ENCODE peak calls at places on chromosomes 5 and 9, in seven cellular contexts. One of them, this sample, is unnamed.
A peak's percentile ranks its signal among the peaks of the same experiment; 100 is the strongest.

GRCh38 chr5:30809907-30810306 is 383.6 kb upstream of the CDH6 start:
- DNase-seq in naive thymus-derived CD4-positive, alpha-beta T cell: no peak
- DNase-seq in brain microvascular endothelial cell: no peak
- DNase-seq in body of pancreas: no peak
- DNase-seq in CD8-positive, alpha-beta T cell: no peak
- DNase-seq in pancreas: no peak
- DNase-seq in caudate nucleus: no peak
- DNase-seq in this sample: no peak

GRCh38 chr9:126420643-126421564 is 94.3 kb downstream of the MVB12B start:
- DNase-seq in naive thymus-derived CD4-positive, alpha-beta T cell: no peak
- DNase-seq in brain microvascular endothelial cell: peak; percentile 12
- DNase-seq in body of pancreas: no peak
- DNase-seq in CD8-positive, alpha-beta T cell: no peak
- DNase-seq in pancreas: no peak
- DNase-seq in caudate nucleus: no peak
- DNase-seq in this sample: no peak

GRCh38 chr9:22976454-22976853 is 529.8 kb downstream of the DMRTA1 start:
- DNase-seq in naive thymus-derived CD4-positive, alpha-beta T cell: no peak
- DNase-seq in brain microvascular endothelial cell: no peak
- DNase-seq in body of pancreas: no peak
- DNase-seq in CD8-positive, alpha-beta T cell: no peak
- DNase-seq in pancreas: no peak
- DNase-seq in caudate nucleus: no peak
- DNase-seq in this sample: no peak

GRCh38 chr9:85723220-85723619 is 18.5 kb downstream of the AGTPBP1 start:
- DNase-seq in naive thymus-derived CD4-positive, alpha-beta T cell: peak; percentile 81
- DNase-seq in brain microvascular endothelial cell: no peak
- DNase-seq in body of pancreas: no peak
- DNase-seq in CD8-positive, alpha-beta T cell: peak; percentile 59
- DNase-seq in pancreas: no peak
- DNase-seq in caudate nucleus: no peak
- DNase-seq in this sample: no peak

GRCh38 chr9:2743937-2744529 is 26.7 kb downstream of the KCNV2 start:
- DNase-seq in naive thymus-derived CD4-positive, alpha-beta T cell: no peak
- DNase-seq in brain microvascular endothelial cell: no peak
- DNase-seq in body of pancreas: no peak
- DNase-seq in CD8-positive, alpha-beta T cell: no peak
- DNase-seq in pancreas: no peak
- DNase-seq in caudate nucleus: no peak
- DNase-seq in this sample: no peak

GRCh38 chr5:41751867-41752266 is 118.4 kb downstream of the OXCT1 start:
- DNase-seq in naive thymus-derived CD4-positive, alpha-beta T cell: no peak
- DNase-seq in brain microvascular endothelial cell: no peak
- DNase-seq in body of pancreas: no peak
- DNase-seq in CD8-positive, alpha-beta T cell: no peak
- DNase-seq in pancreas: no peak
- DNase-seq in caudate nucleus: no peak
- DNase-seq in this sample: no peak

GRCh38 chr5:129971684-129972083 is 67.4 kb downstream of the CHSY3 start:
- DNase-seq in naive thymus-derived CD4-positive, alpha-beta T cell: no peak
- DNase-seq in brain microvascular endothelial cell: no peak
- DNase-seq in body of pancreas: no peak
- DNase-seq in CD8-positive, alpha-beta T cell: no peak
- DNase-seq in pancreas: no peak
- DNase-seq in caudate nucleus: no peak
- DNase-seq in this sample: no peak

GRCh38 chr5:130213607-130214006 is 309.3 kb downstream of the CHSY3 start:
- DNase-seq in naive thymus-derived CD4-positive, alpha-beta T cell: no peak
- DNase-seq in brain microvascular endothelial cell: no peak
- DNase-seq in body of pancreas: no peak
- DNase-seq in CD8-positive, alpha-beta T cell: no peak
- DNase-seq in pancreas: no peak
- DNase-seq in caudate nucleus: no peak
- DNase-seq in this sample: no peak

GRCh38 chr5:34959323-34959722 is 30.0 kb downstream of the DNAJC21 start:
- DNase-seq in naive thymus-derived CD4-positive, alpha-beta T cell: no peak
- DNase-seq in brain microvascular endothelial cell: peak; percentile 42
- DNase-seq in body of pancreas: no peak
- DNase-seq in CD8-positive, alpha-beta T cell: no peak
- DNase-seq in pancreas: no peak
- DNase-seq in caudate nucleus: no peak
- DNase-seq in this sample: no peak

GRCh38 chr9:35488566-35489312 is 1.2 kb upstream of the RUSC2 start:
- DNase-seq in naive thymus-derived CD4-positive, alpha-beta T cell: no peak
- DNase-seq in brain microvascular endothelial cell: no peak
- DNase-seq in body of pancreas: peak; percentile 49
- DNase-seq in CD8-positive, alpha-beta T cell: no peak
- DNase-seq in pancreas: peak; percentile 37
- DNase-seq in caudate nucleus: no peak
- DNase-seq in this sample: no peak

GRCh38 chr9:94922691-94923107 is 196.2 kb downstream of the AOPEP start:
- DNase-seq in naive thymus-derived CD4-positive, alpha-beta T cell: no peak
- DNase-seq in brain microvascular endothelial cell: no peak
- DNase-seq in body of pancreas: no peak
- DNase-seq in CD8-positive, alpha-beta T cell: no peak
- DNase-seq in pancreas: no peak
- DNase-seq in caudate nucleus: no peak
- DNase-seq in this sample: peak; percentile 86

GRCh38 chr5:133285583-133286021 is 233.8 kb downstream of the HSPA4 start:
- DNase-seq in naive thymus-derived CD4-positive, alpha-beta T cell: no peak
- DNase-seq in brain microvascular endothelial cell: no peak
- DNase-seq in body of pancreas: peak; percentile 30
- DNase-seq in CD8-positive, alpha-beta T cell: no peak
- DNase-seq in pancreas: peak; percentile 66
- DNase-seq in caudate nucleus: no peak
- DNase-seq in this sample: no peak

GRCh38 chr9:22049411-22049810 is 40.3 kb upstream of the CDKN2B start:
- DNase-seq in naive thymus-derived CD4-positive, alpha-beta T cell: no peak
- DNase-seq in brain microvascular endothelial cell: peak; percentile 13
- DNase-seq in body of pancreas: no peak
- DNase-seq in CD8-positive, alpha-beta T cell: no peak
- DNase-seq in pancreas: no peak
- DNase-seq in caudate nucleus: no peak
- DNase-seq in this sample: no peak

GRCh38 chr9:33350310-33350709 is 52.1 kb downstream of the AQP7 start:
- DNase-seq in naive thymus-derived CD4-positive, alpha-beta T cell: no peak
- DNase-seq in brain microvascular endothelial cell: peak; percentile 16
- DNase-seq in body of pancreas: no peak
- DNase-seq in CD8-positive, alpha-beta T cell: no peak
- DNase-seq in pancreas: no peak
- DNase-seq in caudate nucleus: no peak
- DNase-seq in this sample: no peak
- H3K27ac ChIP-seq in naive thymus-derived CD4-positive, alpha-beta T cell: no peak overlapping the region
- H3K27ac ChIP-seq in brain microvascular endothelial cell: peak overlapping the region; percentile 13
- H3K27ac ChIP-seq in body of pancreas: no peak overlapping the region
- H3K27ac ChIP-seq in CD8-positive, alpha-beta T cell: no peak overlapping the region
- H3K27ac ChIP-seq in pancreas: no peak overlapping the region
- H3K27ac ChIP-seq in caudate nucleus: no peak overlapping the region
- H3K27ac ChIP-seq in this sample: peak overlapping the region; percentile 88

DNA sequence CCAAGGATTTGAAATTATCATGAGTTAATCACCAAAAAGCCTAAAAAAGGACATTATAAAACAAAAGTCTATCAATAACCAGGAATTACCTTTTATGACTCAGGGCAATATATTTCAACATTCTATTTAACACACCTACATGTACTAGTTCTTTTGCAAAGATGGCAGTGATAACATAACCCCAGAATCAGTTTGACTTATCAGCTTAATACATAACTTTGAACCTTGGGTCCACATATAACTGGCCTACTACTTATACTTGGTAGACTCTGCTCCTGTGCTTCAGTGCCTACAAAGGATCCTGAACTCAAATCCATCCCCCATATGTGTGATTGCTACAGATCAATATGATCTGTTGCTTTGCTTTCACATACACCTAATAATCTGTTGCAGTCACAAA is 25.7 kb downstream of the DEPDC1B start:
- DNase-seq in naive thymus-derived CD4-positive, alpha-beta T cell: no peak
- DNase-seq in brain microvascular endothelial cell: no peak
- DNase-seq in body of pancreas: no peak
- DNase-seq in CD8-positive, alpha-beta T cell: no peak
- DNase-seq in pancreas: no peak
- DNase-seq in caudate nucleus: no peak
- DNase-seq in this sample: no peak
- H3K27ac ChIP-seq in naive thymus-derived CD4-positive, alpha-beta T cell: no peak overlapping the region
- H3K27ac ChIP-seq in brain microvascular endothelial cell: no peak overlapping the region
- H3K27ac ChIP-seq in body of pancreas: no peak overlapping the region
- H3K27ac ChIP-seq in CD8-positive, alpha-beta T cell: no peak overlapping the region
- H3K27ac ChIP-seq in pancreas: peak overlapping the region; percentile 16
- H3K27ac ChIP-seq in caudate nucleus: no peak overlapping the region
- H3K27ac ChIP-seq in this sample: no peak overlapping the region

GRCh38 chr9:92650296-92650695 is 19.6 kb downstream of the IPPK start:
- DNase-seq in naive thymus-derived CD4-positive, alpha-beta T cell: no peak
- DNase-seq in brain microvascular endothelial cell: no peak
- DNase-seq in body of pancreas: no peak
- DNase-seq in CD8-positive, alpha-beta T cell: no peak
- DNase-seq in pancreas: no peak
- DNase-seq in caudate nucleus: no peak
- DNase-seq in this sample: no peak
- H3K27ac ChIP-seq in naive thymus-derived CD4-positive, alpha-beta T cell: no peak overlapping the region
- H3K27ac ChIP-seq in brain microvascular endothelial cell: peak overlapping the region; percentile 26
- H3K27ac ChIP-seq in body of pancreas: no peak overlapping the region
- H3K27ac ChIP-seq in CD8-positive, alpha-beta T cell: no peak overlapping the region
- H3K27ac ChIP-seq in pancreas: no peak overlapping the region
- H3K27ac ChIP-seq in caudate nucleus: no peak overlapping the region
- H3K27ac ChIP-seq in this sample: peak overlapping the region; percentile 73

GRCh38 chr9:100865111-100865510 is 163.4 kb upstream of the PLPPR1 start:
- DNase-seq in naive thymus-derived CD4-positive, alpha-beta T cell: no peak
- DNase-seq in brain microvascular endothelial cell: no peak
- DNase-seq in body of pancreas: no peak
- DNase-seq in CD8-positive, alpha-beta T cell: no peak
- DNase-seq in pancreas: no peak
- DNase-seq in caudate nucleus: no peak
- DNase-seq in this sample: no peak
- H3K27ac ChIP-seq in naive thymus-derived CD4-positive, alpha-beta T cell: no peak overlapping the region
- H3K27ac ChIP-seq in brain microvascular endothelial cell: no peak overlapping the region
- H3K27ac ChIP-seq in body of pancreas: no peak overlapping the region
- H3K27ac ChIP-seq in CD8-positive, alpha-beta T cell: no peak overlapping the region
- H3K27ac ChIP-seq in pancreas: no peak overlapping the region
- H3K27ac ChIP-seq in caudate nucleus: no peak overlapping the region
- H3K27ac ChIP-seq in this sample: no peak overlapping the region

DNA sequence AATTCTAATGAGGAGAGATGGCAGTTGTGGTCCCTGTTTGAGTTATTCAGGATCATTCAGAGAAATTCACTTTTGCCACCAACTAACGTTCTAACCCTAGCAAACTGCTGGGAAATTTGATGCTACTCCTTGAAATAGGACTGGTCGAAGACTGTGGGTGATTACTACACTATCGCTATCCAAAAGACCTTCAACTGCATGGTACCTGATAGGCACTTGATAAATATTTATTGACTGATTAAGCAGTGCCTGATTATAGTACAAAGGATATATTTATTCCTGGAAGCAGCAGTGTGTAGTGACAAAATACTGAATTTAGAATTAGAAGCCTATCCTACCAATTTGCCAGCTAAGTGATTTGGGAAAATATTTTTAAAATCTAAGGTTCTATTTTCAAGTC is 14.1 kb upstream of the MAP3K1 start:
- DNase-seq in naive thymus-derived CD4-positive, alpha-beta T cell: no peak
- DNase-seq in brain microvascular endothelial cell: no peak
- DNase-seq in body of pancreas: no peak
- DNase-seq in CD8-positive, alpha-beta T cell: no peak
- DNase-seq in pancreas: no peak
- DNase-seq in caudate nucleus: no peak
- DNase-seq in this sample: no peak
- H3K27ac ChIP-seq in naive thymus-derived CD4-positive, alpha-beta T cell: no peak overlapping the region
- H3K27ac ChIP-seq in brain microvascular endothelial cell: no peak overlapping the region
- H3K27ac ChIP-seq in body of pancreas: no peak overlapping the region
- H3K27ac ChIP-seq in CD8-positive, alpha-beta T cell: no peak overlapping the region
- H3K27ac ChIP-seq in pancreas: no peak overlapping the region
- H3K27ac ChIP-seq in caudate nucleus: no peak overlapping the region
- H3K27ac ChIP-seq in this sample: no peak overlapping the region

GRCh38 chr5:96155156-96155555 is 193.5 kb upstream of the ELL2 start:
- DNase-seq in naive thymus-derived CD4-positive, alpha-beta T cell: no peak
- DNase-seq in brain microvascular endothelial cell: no peak
- DNase-seq in body of pancreas: no peak
- DNase-seq in CD8-positive, alpha-beta T cell: no peak
- DNase-seq in pancreas: no peak
- DNase-seq in caudate nucleus: no peak
- DNase-seq in this sample: no peak

GRCh38 chr5:96157841-96158291 is 196.2 kb upstream of the ELL2 start:
- DNase-seq in naive thymus-derived CD4-positive, alpha-beta T cell: no peak
- DNase-seq in brain microvascular endothelial cell: no peak
- DNase-seq in body of pancreas: no peak
- DNase-seq in CD8-positive, alpha-beta T cell: no peak
- DNase-seq in pancreas: no peak
- DNase-seq in caudate nucleus: no peak
- DNase-seq in this sample: no peak

GRCh38 chr5:96159076-96159475 is 197.4 kb upstream of the ELL2 start:
- DNase-seq in naive thymus-derived CD4-positive, alpha-beta T cell: no peak
- DNase-seq in brain microvascular endothelial cell: no peak
- DNase-seq in body of pancreas: no peak
- DNase-seq in CD8-positive, alpha-beta T cell: no peak
- DNase-seq in pancreas: no peak
- DNase-seq in caudate nucleus: no peak
- DNase-seq in this sample: no peak

GRCh38 chr5:96151891-96152290 is 190.2 kb upstream of the ELL2 start:
- DNase-seq in naive thymus-derived CD4-positive, alpha-beta T cell: no peak
- DNase-seq in brain microvascular endothelial cell: no peak
- DNase-seq in body of pancreas: no peak
- DNase-seq in CD8-positive, alpha-beta T cell: no peak
- DNase-seq in pancreas: no peak
- DNase-seq in caudate nucleus: no peak
- DNase-seq in this sample: no peak

DNA sequence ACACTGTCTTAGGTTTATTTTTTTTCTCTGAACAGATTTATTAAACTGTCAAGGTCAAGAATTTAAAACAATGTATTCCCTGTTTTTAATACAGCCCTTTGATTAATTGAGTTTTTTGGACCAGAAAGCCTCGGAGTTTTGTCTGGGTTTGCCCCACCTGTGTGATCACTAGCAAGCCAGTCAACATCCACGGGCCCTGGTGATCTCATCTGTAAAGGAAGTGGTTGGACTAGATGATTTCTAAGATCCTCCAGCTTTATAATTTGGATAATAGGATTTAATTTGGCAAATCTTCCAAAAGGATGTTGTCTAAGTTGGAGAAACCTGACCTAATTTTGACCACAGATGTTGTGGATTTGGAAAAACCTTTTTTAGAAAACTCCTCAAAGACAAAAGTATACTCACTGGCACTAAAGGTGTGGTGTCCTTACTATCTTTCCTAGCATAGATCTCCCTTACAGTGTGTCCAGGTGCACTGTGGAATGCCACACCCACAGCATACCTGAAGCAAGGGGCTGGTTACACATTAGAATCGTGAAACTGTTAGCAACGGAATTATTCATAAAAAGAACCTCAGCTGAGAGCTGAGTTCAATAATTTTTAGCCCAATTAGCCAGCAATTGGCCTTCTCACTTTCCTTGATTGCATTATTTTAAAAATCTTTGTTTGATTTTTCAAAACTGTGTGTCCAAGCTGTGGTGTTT is 195.6 kb upstream of the ELL2 start:
- DNase-seq in naive thymus-derived CD4-positive, alpha-beta T cell: no peak
- DNase-seq in brain microvascular endothelial cell: no peak
- DNase-seq in body of pancreas: no peak
- DNase-seq in CD8-positive, alpha-beta T cell: no peak
- DNase-seq in pancreas: no peak
- DNase-seq in caudate nucleus: no peak
- DNase-seq in this sample: no peak
- H3K27ac ChIP-seq in naive thymus-derived CD4-positive, alpha-beta T cell: no peak overlapping the region
- H3K27ac ChIP-seq in brain microvascular endothelial cell: no peak overlapping the region
- H3K27ac ChIP-seq in body of pancreas: peak overlapping the region; percentile 55
- H3K27ac ChIP-seq in CD8-positive, alpha-beta T cell: no peak overlapping the region
- H3K27ac ChIP-seq in pancreas: no peak overlapping the region
- H3K27ac ChIP-seq in caudate nucleus: no peak overlapping the region
- H3K27ac ChIP-seq in this sample: no peak overlapping the region